ENCODE peak calls at places on chromosome 10, in four cellular contexts. H is astrocyte, J is fibroblast of lung, K is heart right ventricle. L is an unnamed sample. For H3K4me1, the result is how much of the 10 kb centered on the place peaks cover.

GRCh38 chr10:69958232-69958902 is 94.3 kb upstream of the MACROH2A2 start:
- DNase-seq in H (peak), J (peak), K (no peak), L (peak)

GRCh38 chr10:65793738-65794425 is 1132.0 kb upstream of the LRRTM3 start:
- DNase-seq in H (no peak), J (no peak), K (no peak), L (no peak)

GRCh38 chr10:113982745-113983144 is 60.9 kb upstream of the ADRB1 start:
- DNase-seq in H (no peak), J (no peak), K (no peak), L (no peak)

GRCh38 chr10:75233444-75234016 is 2.2 kb downstream of the COMTD1 start:
- DNase-seq in H (no peak), J (no peak), K (no peak), L (no peak)

GRCh38 chr10:12849351-12850181 is 151.9 kb downstream of the CCDC3 start:
- DNase-seq in H (no peak), J (no peak), K (no peak), L (no peak)

GRCh38 chr10:84291389-84291788 is 37.0 kb upstream of the CCSER2 start:
- DNase-seq in H (peak), J (peak), K (peak), L (no peak)

GRCh38 chr10:17075510-17075909 is 54.1 kb downstream of the CUBN start:
- DNase-seq in H (peak), J (peak), K (no peak), L (no peak)

GRCh38 chr10:58322835-58323209 is 12.0 kb upstream of the UBE2D1 start:
- DNase-seq in H (no peak), J (no peak), K (no peak), L (no peak)

GRCh38 chr10:129839285-129840195 is 124.5 kb downstream of the EBF3 start:
- DNase-seq in H (no peak), J (no peak), K (no peak), L (no peak)

GRCh38 chr10:125756196-125756595 is 19.4 kb downstream of the MMP21 start:
- DNase-seq in H (no peak), J (no peak), K (no peak), L (no peak)

GRCh38 chr10:109723305-109723704 is 200.0 kb downstream of the XPNPEP1 start:
- DNase-seq in H (no peak), J (no peak), K (no peak), L (no peak)

GRCh38 chr10:80405035-80405434 is 3.3 kb upstream of the PRXL2A start:
- DNase-seq in H (no peak), J (no peak), K (no peak), L (no peak)
- H3K27ac ChIP-seq in H (no peak), J (no peak), K (no peak), L (no peak)

GRCh38 chr10:71249996-71250395 is 37.6 kb downstream of the UNC5B start:
- DNase-seq in H (no peak), J (no peak), K (no peak), L (no peak)

GRCh38 chr10:71251319-71251718 is 38.9 kb downstream of the UNC5B start:
- DNase-seq in H (no peak), J (no peak), K (no peak), L (no peak)

GRCh38 chr10:71250842-71251241 is 38.5 kb downstream of the UNC5B start:
- DNase-seq in H (no peak), J (no peak), K (no peak), L (no peak)

GRCh38 chr10:71252195-71252594 is 39.8 kb downstream of the UNC5B start:
- DNase-seq in H (no peak), J (no peak), K (no peak), L (no peak)

DNA sequence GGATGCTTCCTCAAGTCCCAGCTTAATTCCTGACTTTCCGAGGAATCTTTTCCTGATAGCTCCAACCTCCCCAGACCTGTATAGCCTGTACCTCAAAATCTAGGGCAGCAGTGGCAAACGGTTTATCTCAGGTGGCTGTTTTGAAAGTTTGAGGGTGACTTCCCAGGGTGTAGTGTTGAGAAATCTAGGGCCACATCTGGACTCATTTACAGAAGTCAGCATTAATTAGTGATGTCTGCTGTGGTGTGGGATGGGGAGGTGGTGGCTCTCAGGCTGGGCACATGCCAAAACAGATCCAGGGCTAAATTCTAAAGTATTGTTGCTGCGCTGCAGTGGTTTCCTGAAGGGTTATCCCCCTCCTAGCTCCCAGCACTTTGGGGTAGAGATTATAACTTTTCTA is 38.0 kb downstream of the UNC5B start:
- DNase-seq in H (no peak), J (no peak), K (no peak), L (no peak)
- H3K4me1 ChIP-seq in H (under half), J (under half), K (half or more), L (under half)

DNA sequence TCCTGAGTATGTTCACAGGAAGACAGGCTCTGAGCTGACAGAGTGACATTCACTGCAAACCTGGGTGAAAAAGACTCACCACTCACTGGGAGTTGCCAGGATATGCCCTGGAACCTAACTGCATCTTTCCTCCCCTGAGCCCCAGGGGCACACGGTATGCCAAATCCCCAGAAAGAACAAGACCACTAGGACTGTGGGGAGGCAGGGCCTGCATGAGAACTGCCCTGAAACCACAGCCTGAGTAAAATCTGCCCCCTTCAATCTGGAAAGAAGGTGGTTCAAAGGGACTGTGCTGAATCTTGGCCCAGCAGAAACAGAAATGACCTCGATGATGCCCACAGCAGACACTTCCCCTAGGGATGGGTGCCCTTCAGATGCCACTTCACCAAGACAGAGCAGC is 6.5 kb downstream of the FAM53B start:
- DNase-seq in H (no peak), J (no peak), K (no peak), L (no peak)
- H3K27ac ChIP-seq in H (no peak), J (no peak), K (no peak), L (no peak)

GRCh38 chr10:5299950-5300349 is 64.8 kb upstream of the UCN3 start:
- DNase-seq in H (no peak), J (no peak), K (no peak), L (no peak)

GRCh38 chr10:5310914-5311313 is 53.9 kb upstream of the UCN3 start:
- DNase-seq in H (no peak), J (no peak), K (no peak), L (no peak)

GRCh38 chr10:5303504-5303903 is 61.3 kb upstream of the UCN3 start:
- DNase-seq in H (no peak), J (no peak), K (no peak), L (no peak)

DNA sequence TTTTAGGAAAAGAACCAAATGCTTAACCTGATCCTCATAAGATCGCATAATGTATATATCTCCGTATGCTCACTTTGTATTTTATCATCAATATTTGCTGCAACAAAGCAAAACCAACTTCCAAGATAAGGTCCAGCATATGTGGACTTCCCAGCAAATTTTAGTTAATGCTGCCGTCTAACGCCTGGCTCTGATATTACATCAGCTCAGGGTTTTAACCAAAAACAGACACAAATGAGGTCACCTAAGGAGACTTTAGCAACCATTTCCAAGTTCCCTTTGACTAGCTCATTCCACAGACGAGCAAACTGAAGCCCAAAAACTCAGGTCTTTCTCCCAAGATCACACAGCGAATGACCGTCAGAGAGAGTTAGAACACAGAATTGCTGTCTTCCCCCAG is 59.4 kb upstream of the UCN3 start:
- DNase-seq in H (no peak), J (no peak), K (no peak), L (no peak)
- H3K4me1 ChIP-seq in H (under half), J (under half), K (under half), L (under half)